ENCODE peak calls at places on chromosomes 12 and 14, in four cellular contexts. One of them, this sample, is unnamed.

GRCh38 chr12:52185400-52185967 is 6.3 kb downstream of the KRT80 start:
- DNase-seq in GM12878: no peak
- DNase-seq in gastrocnemius medialis: no peak
- DNase-seq in HCT116: no peak
- DNase-seq in this sample: no peak

GRCh38 chr14:74474376-74474775 is 18.7 kb downstream of the NPC2 start:
- DNase-seq in GM12878: no peak
- DNase-seq in gastrocnemius medialis: peak; percentile 67
- DNase-seq in HCT116: no peak
- DNase-seq in this sample: no peak

GRCh38 chr12:124563401-124563800 is 4.0 kb downstream of the NCOR2 start:
- DNase-seq in GM12878: no peak
- DNase-seq in gastrocnemius medialis: no peak
- DNase-seq in HCT116: no peak
- DNase-seq in this sample: no peak

GRCh38 chr12:108828774-108829173 is 28.6 kb downstream of the SSH1 start:
- DNase-seq in GM12878: no peak
- DNase-seq in gastrocnemius medialis: peak; percentile 59
- DNase-seq in HCT116: peak; percentile 75
- DNase-seq in this sample: no peak

GRCh38 chr12:49097381-49097780 is 2.8 kb upstream of the DHH start:
- DNase-seq in GM12878: no peak
- DNase-seq in gastrocnemius medialis: no peak
- DNase-seq in HCT116: no peak
- DNase-seq in this sample: no peak

GRCh38 chr12:131039551-131039950 is 85.8 kb downstream of the ADGRD1 start:
- DNase-seq in GM12878: no peak
- DNase-seq in gastrocnemius medialis: no peak
- DNase-seq in HCT116: no peak
- DNase-seq in this sample: no peak

GRCh38 chr14:71665157-71665556 is 267.1 kb upstream of the RGS6 start:
- DNase-seq in GM12878: no peak
- DNase-seq in gastrocnemius medialis: no peak
- DNase-seq in HCT116: no peak
- DNase-seq in this sample: no peak

GRCh38 chr12:2833810-2834209 is 1.0 kb downstream of the NRIP2 start:
- DNase-seq in GM12878: no peak
- DNase-seq in gastrocnemius medialis: no peak
- DNase-seq in HCT116: no peak
- DNase-seq in this sample: no peak

GRCh38 chr12:66004922-66005703 is 125.4 kb downstream of the LLPH start:
- DNase-seq in GM12878: no peak
- DNase-seq in gastrocnemius medialis: no peak
- DNase-seq in HCT116: no peak
- DNase-seq in this sample: no peak

GRCh38 chr14:100372357-100373048 is 49.4 kb downstream of the SLC25A47 start:
- DNase-seq in GM12878: no peak
- DNase-seq in gastrocnemius medialis: no peak
- DNase-seq in HCT116: no peak
- DNase-seq in this sample: no peak

GRCh38 chr12:41794341-41794740 is 350.3 kb downstream of the GXYLT1 start:
- DNase-seq in GM12878: no peak
- DNase-seq in gastrocnemius medialis: no peak
- DNase-seq in HCT116: no peak
- DNase-seq in this sample: no peak

GRCh38 chr12:29741342-29742241 is 42.1 kb downstream of the TMTC1 start:
- DNase-seq in GM12878: no peak
- DNase-seq in gastrocnemius medialis: no peak
- DNase-seq in HCT116: no peak
- DNase-seq in this sample: no peak
- TF ChIP-seq POLR2A in GM12878: no peak
- TF ChIP-seq POLR2A in gastrocnemius medialis: peak; percentile 14
- TF ChIP-seq POLR2A in HCT116: no peak
- TF ChIP-seq POLR2A in this sample: no peak

DNA sequence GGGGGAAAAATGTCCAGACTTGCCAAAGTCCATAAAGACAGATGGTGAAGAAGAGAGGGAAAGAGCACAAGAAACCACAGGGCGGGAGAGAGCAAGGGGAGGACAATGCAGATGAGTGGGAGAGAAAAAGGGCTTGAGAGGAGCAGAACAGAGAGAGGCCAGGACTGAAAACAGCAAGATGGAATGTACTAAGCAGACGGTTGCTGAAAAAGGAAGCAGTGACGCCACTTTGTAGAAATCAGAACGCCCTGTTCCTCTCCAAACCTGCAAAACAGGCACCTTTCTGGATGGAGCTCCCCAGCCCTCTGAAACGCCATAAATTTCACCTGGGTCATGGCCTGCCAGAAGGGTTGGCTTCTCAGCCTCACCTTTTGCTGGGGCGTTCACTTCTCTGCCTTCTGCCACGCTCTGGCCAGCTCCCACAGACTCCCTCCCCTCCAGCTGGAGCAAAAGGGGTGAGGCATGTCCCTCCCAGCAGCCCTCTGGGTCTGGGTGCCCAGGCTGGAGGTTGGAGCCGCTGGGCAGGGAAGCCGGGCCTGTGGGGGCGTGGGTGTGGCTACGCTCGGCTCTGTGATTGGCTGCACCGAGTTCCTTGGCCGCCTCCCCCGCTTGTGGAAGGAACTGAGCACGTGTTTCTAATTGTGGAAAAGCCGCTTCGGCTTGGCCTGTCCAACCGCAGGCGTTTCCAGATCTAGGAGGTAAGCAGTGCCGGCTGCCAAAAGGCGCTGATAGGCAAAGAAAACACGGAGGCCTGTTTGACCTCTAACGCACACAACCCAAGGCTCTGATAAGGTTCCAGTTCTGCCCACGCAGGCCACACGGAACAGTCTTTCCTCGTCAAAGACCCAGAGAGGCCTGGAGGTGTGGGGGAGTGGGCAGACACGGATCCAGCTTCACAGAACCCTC is 29.3 kb downstream of the SLC7A8 start:
- DNase-seq in GM12878: no peak
- DNase-seq in gastrocnemius medialis: peak; percentile 99
- DNase-seq in HCT116: peak; percentile 38
- DNase-seq in this sample: peak; percentile 90
- H3K27ac ChIP-seq in GM12878: no peak overlapping the region
- H3K27ac ChIP-seq in gastrocnemius medialis: peak overlapping the region; percentile 96
- H3K27ac ChIP-seq in HCT116: no peak overlapping the region
- H3K27ac ChIP-seq in this sample: peak overlapping the region; percentile 93

DNA sequence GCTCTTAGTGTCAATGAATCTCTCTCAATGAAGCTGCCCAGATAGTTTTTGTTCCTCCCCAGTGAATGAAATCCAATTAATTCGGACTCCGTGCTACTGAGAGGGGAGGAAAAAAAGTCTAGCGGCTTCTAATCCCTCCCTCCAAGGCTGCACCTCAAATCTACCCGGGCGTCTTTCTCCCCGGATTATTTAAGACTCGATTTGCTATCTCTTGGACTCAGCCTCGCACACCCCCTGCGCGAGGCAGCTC is 134 bp downstream of the DUSP6 start:
- DNase-seq in GM12878: no peak
- DNase-seq in gastrocnemius medialis: no peak
- DNase-seq in HCT116: no peak
- DNase-seq in this sample: no peak
- TF ChIP-seq POLR2A in GM12878: no peak
- TF ChIP-seq POLR2A in gastrocnemius medialis: peak; percentile 88
- TF ChIP-seq POLR2A in HCT116: peak; percentile 98
- TF ChIP-seq POLR2A in this sample: no peak

DNA sequence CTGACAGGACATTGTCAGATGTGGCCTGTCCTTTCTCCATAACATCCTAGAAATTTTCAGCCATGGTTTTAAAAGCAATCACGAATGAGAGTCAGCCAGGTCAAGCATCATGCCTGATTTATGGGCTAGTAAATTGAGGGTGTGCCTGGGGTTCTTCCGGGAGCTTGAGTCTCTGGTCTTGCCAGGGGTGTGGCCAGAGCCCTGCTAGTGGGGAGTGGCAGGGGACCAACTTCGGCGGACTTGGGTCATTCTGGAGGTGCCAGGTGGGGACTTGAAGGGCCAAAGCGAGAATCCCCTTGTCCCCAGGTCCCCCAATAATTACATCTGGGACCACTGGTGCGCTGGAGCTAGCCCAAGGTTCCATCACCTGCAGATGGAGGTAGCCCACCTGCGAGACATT is 5.7 kb downstream of the OTUB2 start:
- DNase-seq in GM12878: no peak
- DNase-seq in gastrocnemius medialis: no peak
- DNase-seq in HCT116: no peak
- DNase-seq in this sample: no peak
- H3K27ac ChIP-seq in GM12878: no peak overlapping the region
- H3K27ac ChIP-seq in gastrocnemius medialis: no peak overlapping the region
- H3K27ac ChIP-seq in HCT116: no peak overlapping the region
- H3K27ac ChIP-seq in this sample: no peak overlapping the region

DNA sequence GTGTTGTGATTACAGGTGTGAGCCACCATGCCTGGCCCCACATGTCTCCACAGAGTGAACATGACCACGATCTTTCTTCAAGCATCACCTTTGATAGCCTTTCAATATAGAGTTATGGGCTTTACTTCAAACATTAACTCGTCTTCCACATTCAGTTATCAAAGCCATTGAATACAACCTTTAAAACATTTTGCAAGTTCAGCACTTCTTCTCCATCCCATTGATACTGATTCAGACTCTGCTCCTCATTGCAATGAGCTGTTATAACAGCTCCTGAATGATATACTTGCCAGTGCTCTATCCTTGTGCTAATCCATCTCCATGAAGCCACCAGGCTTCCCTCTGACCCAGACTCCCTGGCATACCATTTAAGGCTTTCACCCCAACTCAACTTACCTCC is 223.5 kb upstream of the EEA1 start:
- DNase-seq in GM12878: no peak
- DNase-seq in gastrocnemius medialis: no peak
- DNase-seq in HCT116: no peak
- DNase-seq in this sample: no peak
- TF ChIP-seq POLR2A in GM12878: no peak
- TF ChIP-seq POLR2A in gastrocnemius medialis: no peak
- TF ChIP-seq POLR2A in HCT116: no peak
- TF ChIP-seq POLR2A in this sample: no peak

GRCh38 chr14:90443161-90444076 is 46.6 kb downstream of the CALM1 start:
- DNase-seq in GM12878: no peak
- DNase-seq in gastrocnemius medialis: no peak
- DNase-seq in HCT116: no peak
- DNase-seq in this sample: no peak
- H3K27ac ChIP-seq in GM12878: no peak overlapping the region
- H3K27ac ChIP-seq in gastrocnemius medialis: peak overlapping the region; percentile 52
- H3K27ac ChIP-seq in HCT116: no peak overlapping the region
- H3K27ac ChIP-seq in this sample: peak overlapping the region; percentile 15

DNA sequence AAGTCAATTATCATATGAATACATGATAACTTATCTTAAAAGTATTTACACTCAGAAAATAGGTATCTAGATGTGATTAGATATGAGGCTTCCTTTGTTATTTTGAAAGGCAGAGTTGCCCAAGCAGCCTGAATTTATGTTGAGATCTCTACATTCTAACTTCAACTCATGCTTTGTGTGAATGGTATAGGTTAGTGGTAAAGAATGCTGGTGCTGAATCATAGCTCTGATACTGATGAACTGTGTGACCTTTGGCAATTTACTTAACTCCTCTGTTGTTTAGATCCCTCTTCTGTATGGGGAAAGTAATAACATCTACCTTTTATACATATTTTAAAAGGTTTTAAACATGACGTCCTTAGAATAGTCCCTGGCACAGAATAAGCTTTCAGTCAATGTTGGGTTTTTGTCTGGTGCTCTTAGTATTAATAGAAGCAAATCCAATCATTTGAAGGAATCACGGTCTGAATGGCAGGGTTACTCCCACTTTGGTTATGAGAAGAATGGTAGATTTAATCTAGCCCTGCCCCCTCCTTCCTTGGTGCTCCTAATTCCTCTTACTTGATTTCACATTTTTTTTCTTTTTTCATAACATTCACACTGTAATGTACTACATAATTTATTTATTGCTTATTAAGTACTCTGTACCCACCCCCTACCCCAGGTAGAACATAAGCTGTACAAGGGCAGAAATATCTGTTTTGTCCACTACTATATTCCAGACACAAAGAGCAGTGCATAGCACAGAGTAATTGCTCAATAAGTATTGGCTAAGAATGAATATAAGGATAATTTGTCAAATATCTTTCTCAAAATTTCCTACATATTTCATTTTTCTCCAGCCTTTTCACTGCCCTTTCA is 203.3 kb upstream of the KRR1 start:
- DNase-seq in GM12878: no peak
- DNase-seq in gastrocnemius medialis: no peak
- DNase-seq in HCT116: peak; percentile 66
- DNase-seq in this sample: no peak
- TF ChIP-seq POLR2A in GM12878: no peak
- TF ChIP-seq POLR2A in gastrocnemius medialis: no peak
- TF ChIP-seq POLR2A in HCT116: no peak
- TF ChIP-seq POLR2A in this sample: no peak

GRCh38 chr12:76422878-76423438 is 74.7 kb upstream of the BBS10 start:
- DNase-seq in GM12878: no peak
- DNase-seq in gastrocnemius medialis: no peak
- DNase-seq in HCT116: no peak
- DNase-seq in this sample: no peak
- H3K27ac ChIP-seq in GM12878: no peak overlapping the region
- H3K27ac ChIP-seq in gastrocnemius medialis: no peak overlapping the region
- H3K27ac ChIP-seq in HCT116: peak overlapping the region; percentile 61
- H3K27ac ChIP-seq in this sample: no peak overlapping the region

GRCh38 chr14:37213016-37213415 is 15.3 kb downstream of the MIPOL1 start:
- DNase-seq in GM12878: no peak
- DNase-seq in gastrocnemius medialis: no peak
- DNase-seq in HCT116: no peak
- DNase-seq in this sample: no peak
- TF ChIP-seq POLR2A in GM12878: no peak
- TF ChIP-seq POLR2A in gastrocnemius medialis: no peak
- TF ChIP-seq POLR2A in HCT116: no peak
- TF ChIP-seq POLR2A in this sample: no peak

GRCh38 chr14:89616425-89617141 is 199.6 kb upstream of the FOXN3 start:
- DNase-seq in GM12878: no peak
- DNase-seq in gastrocnemius medialis: no peak
- DNase-seq in HCT116: no peak
- DNase-seq in this sample: no peak
- H3K27ac ChIP-seq in GM12878: peak overlapping the region; percentile 67
- H3K27ac ChIP-seq in gastrocnemius medialis: peak overlapping the region; percentile 78
- H3K27ac ChIP-seq in HCT116: no peak overlapping the region
- H3K27ac ChIP-seq in this sample: no peak overlapping the region

This sample was measured in breast epithelium.